ENCODE peak calls at places on chromosomes 1 and 21, in nine cellular contexts. O is HCT116, R is HT1080, S is heart right ventricle, I is fibroblast of mammary gland, N is bronchial epithelial cell, W is fibroblast of lung, B is COR-L47, X is ovary. M is an unnamed sample.
A peak's percentile ranks its signal among the peaks of the same experiment; 100 is the strongest.

GRCh38 chr1:35120458-35121133 is 41.4 kb downstream of the ZMYM1 start:
- DNase-seq in O (no peak), R (no peak), S (peak; percentile 11), I (peak; percentile 9), N (no peak), W (peak; percentile 13), B (no peak), X (no peak), M (no peak)

GRCh38 chr1:30527511-30528140 is 195.8 kb downstream of the MATN1 start:
- DNase-seq in O (no peak), R (peak; percentile 36), S (peak; percentile 56), I (peak; percentile 7), N (no peak), W (no peak), B (no peak), X (no peak), M (no peak)

GRCh38 chr1:203299180-203299579 is 6.1 kb upstream of the BTG2 start:
- DNase-seq in O (no peak), R (no peak), S (no peak), I (no peak), N (no peak), W (no peak), B (peak; percentile 16), X (no peak), M (no peak)

GRCh38 chr1:53550201-53550741 is 91.1 kb downstream of the DMRTB1 start:
- DNase-seq in O (no peak), R (no peak), S (no peak), I (peak; percentile 66), N (no peak), W (peak; percentile 82), B (no peak), X (peak; percentile 6), M (peak; percentile 66)

GRCh38 chr1:15919316-15919715 is 56.6 kb downstream of the ZBTB17 start:
- DNase-seq in O (no peak), R (peak; percentile 82), S (no peak), I (peak; percentile 73), N (peak; percentile 91), W (peak; percentile 43), B (no peak), X (no peak), M (peak; percentile 78)

GRCh38 chr1:30895382-30895941 is 13.1 kb downstream of the SDC3 start:
- DNase-seq in O (no peak), R (no peak), S (no peak), I (no peak), N (no peak), W (no peak), B (no peak), X (no peak), M (no peak)

GRCh38 chr21:44800103-44800502 is 1.5 kb downstream of the UBE2G2 start:
- DNase-seq in O (no peak), R (peak; percentile 5), S (no peak), I (peak; percentile 69), N (peak; percentile 50), W (peak; percentile 61), B (peak; percentile 61), X (no peak), M (peak; percentile 49)

GRCh38 chr1:65606426-65606825 is 186.0 kb downstream of the LEPR start:
- DNase-seq in O (no peak), R (peak; percentile 69), S (no peak), I (peak; percentile 5), N (peak; percentile 22), W (no peak), B (no peak), X (no peak), M (no peak)

GRCh38 chr1:37945743-37946702 is 830 bp downstream of the INPP5B start:
- DNase-seq in O (no peak), R (peak; percentile 83), S (peak; percentile 55), I (peak; percentile 90), N (no peak), W (peak; percentile 95), B (no peak), X (peak; percentile 92), M (peak; percentile 74)

GRCh38 chr1:109535971-109536491 is 3.6 kb upstream of the GPR61 start:
- DNase-seq in O (no peak), R (no peak), S (peak; percentile 54), I (no peak), N (no peak), W (no peak), B (peak; percentile 82), X (no peak), M (peak; percentile 51)

GRCh38 chr1:165116732-165117131 is 239.8 kb downstream of the LMX1A start:
- DNase-seq in O (peak; percentile 48), R (peak; percentile 90), S (no peak), I (peak; percentile 91), N (peak; percentile 98), W (peak; percentile 22), B (no peak), X (no peak), M (peak; percentile 39)

GRCh38 chr1:175410560-175410959 is 218.0 kb upstream of the KIAA0040 start:
- DNase-seq in O (no peak), R (peak; percentile 36), S (no peak), I (no peak), N (peak; percentile 7), W (no peak), B (no peak), X (no peak), M (no peak)

GRCh38 chr1:205766038-205766437 is 9.2 kb downstream of the RAB29 start:
- DNase-seq in O (no peak), R (peak; percentile 63), S (no peak), I (peak; percentile 21), N (peak; percentile 62), W (no peak), B (no peak), X (no peak), M (peak; percentile 15)

GRCh38 chr1:184035719-184036516 is 1.6 kb downstream of the COLGALT2 start:
- DNase-seq in O (no peak), R (no peak), S (no peak), I (no peak), N (no peak), W (no peak), B (no peak), X (no peak), M (no peak)

GRCh38 chr1:56799605-56800398 is 19.4 kb downstream of the FYB2 start:
- DNase-seq in O (no peak), R (peak; percentile 75), S (no peak), I (no peak), N (peak; percentile 50), W (peak; percentile 61), B (no peak), X (no peak), M (peak; percentile 17)

GRCh38 chr1:165629131-165629530 is 1.9 kb upstream of the MGST3 start:
- DNase-seq in O (no peak), R (no peak), S (no peak), I (no peak), N (no peak), W (no peak), B (no peak), X (no peak), M (no peak)

GRCh38 chr21:29017639-29018237 is 1.4 kb downstream of the RWDD2B start:
- DNase-seq in O (no peak), R (no peak), S (no peak), I (no peak), N (no peak), W (no peak), B (no peak), X (no peak), M (no peak)

GRCh38 chr1:65949230-65949626 is 156.5 kb downstream of the PDE4B start:
- DNase-seq in O (no peak), R (no peak), S (no peak), I (peak; percentile 57), N (no peak), W (peak; percentile 90), B (peak; percentile 8), X (no peak), M (no peak)

M was measured in LHCN-M2.